ENCODE peak calls at places on chromosomes 13 and 19, in four cellular contexts. Y is K562, H is HepG2, D is HCT116. I is an unnamed sample.

GRCh38 chr13:26946675-26947342 is 186.2 kb upstream of the GPR12 start:
- DNase-seq in Y (peak; percentile 39), H (peak; percentile 64), D (peak; percentile 44), I (peak; percentile 50)

GRCh38 chr19:58538257-58539168 is 5.4 kb upstream of the TRIM28 start:
- DNase-seq in Y (no peak), H (no peak), D (no peak), I (no peak)

GRCh38 chr19:18657590-18658365 is 20.9 kb downstream of the KLHL26 start:
- DNase-seq in Y (peak; percentile 70), H (no peak), D (no peak), I (no peak)

GRCh38 chr13:50224534-50224933 is 209.3 kb downstream of the KCNRG start:
- DNase-seq in Y (no peak), H (no peak), D (no peak), I (no peak)

GRCh38 chr13:47708386-47708785 is 292.7 kb downstream of the SUCLA2 start:
- DNase-seq in Y (no peak), H (no peak), D (no peak), I (no peak)

GRCh38 chr13:109113427-109113826 is 484.0 kb downstream of the MYO16 start:
- DNase-seq in Y (no peak), H (no peak), D (no peak), I (no peak)

GRCh38 chr19:4870025-4870700 is 2.7 kb upstream of the PLIN3 start:
- DNase-seq in Y (peak; percentile 74), H (peak; percentile 98), D (peak; percentile 95), I (peak; percentile 92)

GRCh38 chr19:8569066-8569761 is 8.0 kb downstream of the MYO1F start:
- DNase-seq in Y (peak; percentile 80), H (no peak), D (peak; percentile 49), I (no peak)

GRCh38 chr13:89746554-89746953 is 1600.9 kb upstream of the MIR17HG start:
- DNase-seq in Y (no peak), H (no peak), D (no peak), I (no peak)
- TF ChIP-seq SIN3A in Y (no peak), H (no peak), D (no peak), I (no peak)

GRCh38 chr13:78603240-78603947 is at the start of gene POU4F1:
- DNase-seq in Y (peak; percentile 92), H (peak; percentile 72), D (no peak), I (no peak)
- TF ChIP-seq TCF7L2 in Y (no peak), H (no peak), D (no peak), I (no peak)

DNA sequence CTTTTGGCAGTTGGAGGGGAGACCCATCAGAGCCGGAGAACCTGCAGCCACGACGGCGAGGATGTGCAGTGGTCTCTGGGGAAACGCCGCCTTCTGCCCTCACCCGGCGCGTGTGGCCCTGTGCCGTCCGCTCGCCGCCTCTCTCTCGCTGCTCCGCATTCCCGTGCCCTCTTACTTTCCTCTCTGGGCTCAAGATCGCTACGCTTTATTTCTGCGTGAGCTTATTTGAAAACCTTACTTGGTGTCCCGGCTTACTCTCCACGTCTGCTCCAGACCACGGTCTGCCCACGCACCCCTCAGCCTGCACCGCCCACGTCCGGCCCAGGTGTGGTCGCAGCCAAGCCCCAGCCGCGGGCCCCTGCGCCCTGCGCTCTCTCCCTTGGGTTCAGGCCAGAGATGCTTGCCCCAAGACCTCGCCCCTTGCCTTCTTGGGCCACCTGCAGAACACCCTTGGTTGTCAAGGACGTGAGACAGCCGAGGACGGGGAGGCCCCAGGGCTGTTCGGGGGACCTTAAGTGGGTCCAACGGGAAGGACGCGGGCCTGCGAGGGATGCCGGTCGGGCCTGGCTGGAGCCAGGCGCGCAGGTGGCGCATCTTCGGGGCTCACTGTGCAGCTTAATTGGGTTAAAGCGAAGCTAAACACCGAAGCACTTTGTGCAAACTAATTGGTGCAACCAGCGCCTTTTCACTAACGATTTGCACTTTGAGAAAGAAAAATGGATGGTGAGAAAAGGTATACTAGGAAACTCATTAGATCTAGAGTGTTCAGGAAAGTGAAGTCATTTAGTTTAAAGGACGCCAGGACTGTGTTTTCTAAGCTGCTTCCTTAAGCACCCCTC is 2.1 kb upstream of the MAB21L1 start:
- DNase-seq in Y (no peak), H (no peak), D (no peak), I (no peak)
- H3K4me1 ChIP-seq in Y (no peaks in the 10 kb centered on the region), H (no peaks in the 10 kb centered on the region), D (no peaks in the 10 kb centered on the region), I (no peaks in the 10 kb centered on the region)

DNA sequence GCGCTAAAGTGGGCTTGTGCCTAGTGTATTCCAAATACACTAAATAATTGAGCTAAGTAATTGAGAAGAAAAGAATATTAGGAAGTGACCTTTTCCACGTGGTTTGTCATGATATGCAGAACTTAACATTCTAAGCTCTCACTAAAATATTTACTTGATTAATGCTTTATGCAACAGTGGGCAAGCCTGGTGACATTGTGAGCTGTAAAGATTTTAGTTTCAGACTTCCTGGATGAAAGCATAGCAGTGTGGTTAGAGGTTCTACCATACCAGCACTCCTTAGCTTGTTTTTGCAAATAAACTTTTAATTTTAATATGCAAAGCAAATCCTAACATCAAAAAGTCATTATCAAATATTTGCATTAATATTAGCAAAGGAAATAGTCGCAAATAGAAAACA is 1065.1 kb upstream of the SPRY2 start:
- DNase-seq in Y (no peak), H (no peak), D (no peak), I (no peak)
- TF ChIP-seq SIN3A in Y (no peak), H (no peak), D (no peak), I (no peak)

GRCh38 chr13:112857914-112858490 is 111.0 kb upstream of the MCF2L start:
- DNase-seq in Y (no peak), H (no peak), D (no peak), I (no peak)

GRCh38 chr13:112859128-112859816 is 109.7 kb upstream of the MCF2L start:
- DNase-seq in Y (no peak), H (no peak), D (no peak), I (no peak)

GRCh38 chr13:112861876-112862615 is 107.0 kb upstream of the MCF2L start:
- DNase-seq in Y (no peak), H (no peak), D (no peak), I (no peak)

GRCh38 chr13:112855859-112856258 is 113.2 kb upstream of the MCF2L start:
- DNase-seq in Y (no peak), H (no peak), D (no peak), I (no peak)

GRCh38 chr13:112859817-112860190 is 109.2 kb upstream of the MCF2L start:
- DNase-seq in Y (no peak), H (no peak), D (no peak), I (no peak)
- TF ChIP-seq TCF7L2 in Y (no peak), H (no peak), D (no peak), I (no peak)

DNA sequence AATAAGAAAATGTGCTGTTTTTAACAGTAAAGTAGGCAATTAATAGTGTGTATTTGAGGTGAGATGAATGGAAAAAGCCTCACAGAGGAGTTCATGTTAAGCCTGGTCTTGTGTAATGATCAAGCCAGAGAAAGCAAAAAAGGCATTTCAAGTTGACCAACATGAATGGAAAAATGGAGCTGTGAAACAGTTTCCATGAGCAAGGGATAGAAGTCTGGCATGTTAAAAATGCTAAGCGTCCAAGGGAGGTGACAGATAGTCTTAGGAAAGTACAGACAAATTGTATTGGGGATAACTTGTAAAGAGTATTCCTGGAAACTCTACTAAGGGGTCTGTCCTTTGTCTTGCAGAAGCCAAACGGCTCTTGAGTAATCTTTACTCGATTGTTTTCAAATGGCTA is 506.8 kb upstream of the ATXN8OS start:
- DNase-seq in Y (no peak), H (no peak), D (no peak), I (no peak)
- H3K4me1 ChIP-seq in Y (no peaks in the 10 kb centered on the region), H (no peaks in the 10 kb centered on the region), D (no peaks in the 10 kb centered on the region), I (no peaks in the 10 kb centered on the region)

GRCh38 chr19:17309962-17310461 is 649 bp downstream of the DDA1 start:
- DNase-seq in Y (no peak), H (no peak), D (no peak), I (no peak)

GRCh38 chr19:17314007-17314589 is 4.7 kb downstream of the DDA1 start:
- DNase-seq in Y (no peak), H (no peak), D (no peak), I (no peak)

GRCh38 chr19:17312481-17313113 is 3.2 kb downstream of the DDA1 start:
- DNase-seq in Y (no peak), H (no peak), D (no peak), I (no peak)

GRCh38 chr19:17309198-17309961 is at the start of gene DDA1:
- DNase-seq in Y (peak; percentile 92), H (peak; percentile 99), D (peak; percentile 100), I (peak; percentile 98)

DNA sequence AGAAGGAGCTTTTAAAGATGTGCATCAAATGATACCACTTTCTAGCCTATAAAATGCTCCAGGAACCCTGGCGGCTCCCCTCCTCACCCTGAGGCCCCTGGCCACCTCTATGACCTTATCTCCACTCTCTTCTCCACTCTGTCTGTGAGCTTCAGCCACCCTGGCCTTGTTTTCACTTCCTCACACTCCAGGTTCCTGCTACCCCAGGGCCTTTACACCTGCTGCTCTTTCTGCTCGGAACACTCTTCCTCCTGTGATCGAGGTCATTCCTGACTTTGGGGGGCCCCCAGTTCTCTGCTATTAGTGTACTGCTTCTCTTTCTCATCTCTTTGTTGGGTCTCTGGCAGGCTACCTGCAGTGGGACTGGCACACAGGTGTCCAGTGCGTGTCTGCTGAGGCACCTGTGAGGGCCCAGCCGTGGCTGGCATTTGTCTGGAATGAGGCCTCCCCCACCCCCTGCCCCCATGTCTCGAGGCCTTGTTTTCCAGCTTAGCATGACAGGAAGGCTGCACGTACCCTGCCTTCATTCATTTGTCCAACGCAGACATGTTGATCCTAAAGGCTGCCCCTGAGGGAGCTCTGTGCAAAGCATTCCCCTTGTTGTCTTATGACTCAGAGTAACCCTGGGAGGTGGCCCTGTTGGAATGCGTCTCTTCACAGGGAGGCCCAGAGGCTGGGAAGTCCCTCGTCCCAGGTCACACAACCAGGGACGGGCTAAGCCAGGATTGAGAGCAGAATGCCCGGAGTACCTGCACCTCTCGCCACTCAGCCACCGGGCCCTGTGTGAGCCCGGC is 2.3 kb downstream of the DDA1 start:
- DNase-seq in Y (no peak), H (peak; percentile 76), D (no peak), I (no peak)
- TF ChIP-seq SIN3A in Y (no peak), H (no peak), D (no peak), I (no peak)

GRCh38 chr13:112664501-112665203 is 25.2 kb upstream of the ATP11A start:
- DNase-seq in Y (no peak), H (no peak), D (no peak), I (no peak)
- TF ChIP-seq TCF7L2 in Y (no peak), H (no peak), D (no peak), I (no peak)